ENCODE peak calls at places on chromosomes 4 and X, in eight cellular contexts. M, Q, N, D, Y, B, P and U are unnamed samples.
A peak's percentile ranks its signal among the peaks of the same experiment; 100 is the strongest.

GRCh38 chr4:16027626-16028025 is 56.2 kb downstream of the PROM1 start:
- DNase-seq in M (no peak), Q (no peak), N (no peak), D (no peak), Y (no peak), B (no peak), P (peak; percentile 18), U (no peak)

GRCh38 chr4:8504279-8505007 is 63.9 kb downstream of the TRMT44 start:
- DNase-seq in M (no peak), Q (peak; percentile 53), N (peak; percentile 76), D (peak; percentile 61), Y (no peak), B (no peak), P (no peak), U (no peak)

GRCh38 chr4:86685401-86685800 is 91.3 kb downstream of the PTPN13 start:
- DNase-seq in M (no peak), Q (no peak), N (no peak), D (no peak), Y (no peak), B (no peak), P (no peak), U (peak; percentile 10)

GRCh38 chrX:68132749-68133148 is 300.5 kb downstream of the OPHN1 start:
- DNase-seq in M (no peak), Q (no peak), N (no peak), D (no peak), Y (no peak), B (no peak), P (no peak), U (no peak)

GRCh38 chrX:107480272-107480671 is 30.8 kb downstream of the FRMPD3 start:
- DNase-seq in M (no peak), Q (no peak), N (no peak), D (no peak), Y (no peak), B (no peak), P (no peak), U (no peak)

GRCh38 chr4:124111922-124112321 is 600.6 kb downstream of the ANKRD50 start:
- DNase-seq in M (no peak), Q (peak; percentile 40), N (no peak), D (no peak), Y (peak; percentile 86), B (no peak), P (peak; percentile 89), U (peak; percentile 80)

GRCh38 chr4:182923376-182923775 is 6.2 kb upstream of the DCTD start:
- DNase-seq in M (no peak), Q (no peak), N (no peak), D (no peak), Y (no peak), B (no peak), P (no peak), U (no peak)

GRCh38 chr4:108078024-108078733 is 88.5 kb downstream of the HADH start:
- DNase-seq in M (no peak), Q (no peak), N (no peak), D (no peak), Y (no peak), B (no peak), P (no peak), U (no peak)

GRCh38 chr4:81392164-81392563 is 79.5 kb downstream of the RASGEF1B start:
- DNase-seq in M (no peak), Q (no peak), N (no peak), D (no peak), Y (no peak), B (no peak), P (no peak), U (no peak)

GRCh38 chr4:185256444-185256843 is 47.0 kb downstream of the SNX25 start:
- DNase-seq in M (no peak), Q (no peak), N (no peak), D (no peak), Y (no peak), B (no peak), P (peak; percentile 69), U (peak; percentile 30)

GRCh38 chr4:155392486-155393184 is 15.9 kb upstream of the MAP9 start:
- DNase-seq in M (no peak), Q (no peak), N (no peak), D (no peak), Y (no peak), B (no peak), P (peak; percentile 71), U (peak; percentile 61)

GRCh38 chr4:76894537-76894936 is 3.4 kb downstream of the SOWAHB start:
- DNase-seq in M (no peak), Q (no peak), N (no peak), D (no peak), Y (no peak), B (no peak), P (no peak), U (no peak)

GRCh38 chr4:19983072-19983471 is 268.6 kb upstream of the SLIT2 start:
- DNase-seq in M (no peak), Q (no peak), N (no peak), D (no peak), Y (peak; percentile 82), B (no peak), P (peak; percentile 97), U (peak; percentile 91)

GRCh38 chrX:71998836-71999509 is 88.3 kb downstream of the NHSL2 start:
- DNase-seq in M (no peak), Q (peak; percentile 51), N (peak; percentile 38), D (peak; percentile 44), Y (no peak), B (no peak), P (no peak), U (no peak)

GRCh38 chr4:90799895-90800294 is 672.7 kb downstream of the CCSER1 start:
- DNase-seq in M (no peak), Q (no peak), N (no peak), D (no peak), Y (no peak), B (no peak), P (no peak), U (no peak)

GRCh38 chr4:169079942-169080827 is 70.1 kb upstream of the CBR4 start:
- DNase-seq in M (peak; percentile 50), Q (no peak), N (peak; percentile 55), D (peak; percentile 52), Y (peak; percentile 82), B (no peak), P (peak; percentile 89), U (peak; percentile 71)

GRCh38 chrX:124256209-124256608 is 76.3 kb upstream of the TEX13D start:
- DNase-seq in M (no peak), Q (no peak), N (no peak), D (no peak), Y (no peak), B (no peak), P (peak; percentile 5), U (peak; percentile 48)

DNA sequence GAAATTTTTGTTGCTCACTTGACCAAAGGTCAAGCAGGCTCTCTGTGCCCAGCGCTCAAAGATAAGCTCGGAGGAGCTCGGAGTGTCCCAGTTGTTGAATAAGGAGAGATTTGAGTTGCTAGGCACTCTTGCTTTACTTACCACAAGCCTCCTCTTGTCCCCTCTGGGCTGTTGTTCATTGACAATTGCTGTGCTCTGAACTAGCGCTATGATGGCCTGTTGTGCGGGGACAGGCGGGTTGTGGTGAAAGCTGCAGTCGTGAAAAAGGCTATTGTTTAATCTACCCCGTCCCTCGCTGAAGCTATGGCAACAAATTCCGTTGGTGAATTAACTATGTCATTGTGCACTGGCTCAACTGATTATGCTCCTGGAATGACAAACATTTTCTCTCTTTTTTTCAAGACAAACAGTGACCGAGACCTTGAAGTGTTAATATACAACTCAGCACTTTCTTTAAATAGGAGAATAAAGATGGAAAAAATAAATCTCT is 21.0 kb upstream of the POLA1 start:
- DNase-seq in M (no peak), Q (no peak), N (no peak), D (no peak), Y (no peak), B (peak; percentile 16), P (no peak), U (no peak)
- H3K4me3 ChIP-seq in M (no peak overlapping the region), Q (no peak overlapping the region), N (no peak overlapping the region), D (no peak overlapping the region), Y (no peak overlapping the region), B (peak overlapping the region; percentile 42), P (no peak overlapping the region), U (no peak overlapping the region)

DNA sequence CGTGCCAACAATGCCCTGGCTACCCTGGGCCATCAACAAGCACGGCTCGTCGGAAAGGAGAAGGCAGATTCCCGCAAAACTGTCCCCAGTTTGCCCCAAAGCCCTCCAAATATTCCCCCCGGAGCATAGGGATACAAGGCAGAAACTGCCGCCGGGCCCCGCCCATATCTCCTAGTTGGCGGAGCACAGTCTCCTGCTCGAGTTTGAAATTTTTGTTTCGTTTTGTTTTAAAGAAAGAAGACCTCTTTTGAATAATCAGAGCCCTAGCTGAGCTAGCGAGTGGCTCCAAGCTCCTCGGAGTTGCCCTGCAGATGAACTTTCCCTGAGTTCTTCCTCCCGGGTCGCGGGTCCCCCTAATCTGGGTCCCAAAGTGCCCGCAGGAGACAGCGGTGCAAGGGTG is 138.1 kb upstream of the ZIC3 start:
- DNase-seq in M (no peak), Q (peak; percentile 74), N (no peak), D (no peak), Y (peak; percentile 5), B (no peak), P (peak; percentile 12), U (no peak)
- H3K4me3 ChIP-seq in M (peak overlapping the region; percentile 57), Q (peak overlapping the region; percentile 54), N (peak overlapping the region; percentile 45), D (peak overlapping the region; percentile 36), Y (peak overlapping the region; percentile 45), B (peak overlapping the region; percentile 43), P (peak overlapping the region; percentile 46), U (peak overlapping the region; percentile 45)

GRCh38 chrX:105821471-105822081 is 763 bp upstream of the NRK start:
- DNase-seq in M (no peak), Q (peak; percentile 39), N (no peak), D (peak; percentile 23), Y (peak; percentile 12), B (no peak), P (peak; percentile 41), U (peak; percentile 23)

GRCh38 chrX:105820247-105820646 is 2.1 kb upstream of the NRK start:
- DNase-seq in M (no peak), Q (peak; percentile 31), N (no peak), D (no peak), Y (no peak), B (no peak), P (no peak), U (no peak)

GRCh38 chrX:105822138-105823091 is at the start of gene NRK:
- DNase-seq in M (peak; percentile 24), Q (peak; percentile 67), N (no peak), D (peak; percentile 76), Y (no peak), B (no peak), P (peak; percentile 42), U (no peak)

GRCh38 chrX:105829006-105829405 is 6.7 kb downstream of the NRK start:
- DNase-seq in M (no peak), Q (no peak), N (no peak), D (no peak), Y (no peak), B (no peak), P (no peak), U (no peak)

GRCh38 chrX:105823092-105823454 is 734 bp downstream of the NRK start:
- DNase-seq in M (no peak), Q (no peak), N (no peak), D (no peak), Y (no peak), B (no peak), P (no peak), U (no peak)
- H3K4me3 ChIP-seq in M (peak overlapping the region; percentile 47), Q (peak overlapping the region; percentile 53), N (peak overlapping the region; percentile 32), D (peak overlapping the region; percentile 43), Y (peak overlapping the region; percentile 42), B (no peak overlapping the region), P (peak overlapping the region; percentile 56), U (peak overlapping the region; percentile 56)

DNA sequence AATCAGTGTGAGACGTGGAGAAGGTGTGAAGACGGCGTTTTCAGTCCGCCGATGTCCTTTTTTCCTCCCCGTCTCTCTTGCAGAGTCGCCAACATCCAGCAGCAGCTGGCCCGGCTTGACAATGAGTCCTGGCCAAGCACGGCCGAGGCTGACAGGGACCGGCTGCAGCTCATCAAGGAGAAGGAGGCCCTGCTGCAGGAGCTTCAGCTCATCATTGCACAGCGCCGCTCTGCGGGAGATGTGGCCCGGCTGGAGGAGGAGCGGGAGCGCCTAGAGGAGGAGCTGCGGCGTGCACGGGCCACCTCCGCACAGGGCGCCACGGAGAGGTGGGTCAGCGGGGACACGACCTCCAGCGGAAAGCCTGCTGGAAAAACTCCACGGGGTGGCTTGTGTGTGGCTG is 47.1 kb upstream of the CLCN4 start:
- DNase-seq in M (peak; percentile 58), Q (no peak), N (no peak), D (peak; percentile 83), Y (no peak), B (peak; percentile 56), P (no peak), U (no peak)
- H3K4me3 ChIP-seq in M (no peak overlapping the region), Q (no peak overlapping the region), N (no peak overlapping the region), D (no peak overlapping the region), Y (no peak overlapping the region), B (no peak overlapping the region), P (no peak overlapping the region), U (no peak overlapping the region)